ENCODE peak calls at places on chromosomes 2 and 18, in four cellular contexts. B, P, V and W are unnamed samples.

GRCh38 chr18:9803698-9804516 is 81.9 kb upstream of the TXNDC2 start:
- DNase-seq in P (no peak), V (no peak), B (no peak), W (no peak)

GRCh38 chr2:196955036-196955435 is 28.5 kb upstream of the PGAP1 start:
- DNase-seq in V (no peak), P (no peak), B (no peak), W (no peak)

GRCh38 chr18:13835202-13835601 is 11.3 kb downstream of the MC5R start:
- DNase-seq in B (no peak), V (no peak), P (no peak), W (no peak)

GRCh38 chr2:8407332-8407731 is 274.5 kb upstream of the ID2 start:
- DNase-seq in B (no peak), V (no peak), P (no peak), W (no peak)

GRCh38 chr2:96205888-96206287 is 2.7 kb downstream of the STARD7 start:
- DNase-seq in B (no peak), V (no peak), P (no peak), W (no peak)

GRCh38 chr2:165871025-165871424 is 77.0 kb upstream of the GALNT3 start:
- DNase-seq in V (no peak), B (no peak), P (no peak), W (no peak)

GRCh38 chr2:43484323-43484930 is 111.4 kb downstream of the THADA start:
- DNase-seq in P (peak; percentile 81), B (no peak), V (no peak), W (peak; percentile 59)

GRCh38 chr18:13310286-13310685 is 91.7 kb downstream of the LDLRAD4 start:
- DNase-seq in B (no peak), V (no peak), P (no peak), W (no peak)

GRCh38 chr2:219419331-219420197 is 1.4 kb downstream of the DES start:
- DNase-seq in B (no peak), P (peak; percentile 36), V (no peak), W (no peak)

GRCh38 chr2:239394346-239394945 is 6.4 kb downstream of the HDAC4 start:
- DNase-seq in B (no peak), V (no peak), P (no peak), W (no peak)

GRCh38 chr2:74080346-74080745 is 67.4 kb downstream of the BOLA3 start:
- DNase-seq in P (no peak), B (no peak), V (no peak), W (no peak)

GRCh38 chr2:207813221-207813916 is 43.7 kb upstream of the FZD5 start:
- DNase-seq in P (no peak), B (no peak), V (no peak), W (no peak)

GRCh38 chr18:41858761-41859555 is 96.1 kb upstream of the PIK3C3 start:
- DNase-seq in V (no peak), B (no peak), P (no peak), W (no peak)

GRCh38 chr2:103292570-103293265 is 530.9 kb downstream of the TMEM182 start:
- DNase-seq in B (no peak), V (no peak), P (no peak), W (no peak)

GRCh38 chr2:118473241-118473640 is 374.2 kb downstream of the EN1 start:
- DNase-seq in V (no peak), P (no peak), B (no peak), W (no peak)

GRCh38 chr2:218289639-218290315 is 2.5 kb downstream of the TMBIM1 start:
- DNase-seq in B (no peak), P (no peak), V (no peak), W (no peak)

GRCh38 chr2:9565436-9566153 is 10.0 kb upstream of the ADAM17 start:
- DNase-seq in B (no peak), P (peak; percentile 51), V (no peak), W (peak; percentile 78)